ENCODE peak calls at places on chromosomes 16 and 17, in nine cellular contexts. S is H1, T is GM23248, D is fibroblast of lung, Y is GM23338, U is PC-9, Q is MM.1S, A is PC-3, P is HepG2. G is an unnamed sample. For H3K27me3, the result is how much of the 10 kb centered on the place peaks cover.

GRCh38 chr17:5257124-5257523 is 22.5 kb upstream of the SCIMP start:
- DNase-seq in P (no peak), Y (no peak), U (no peak), D (no peak), A (no peak), Q (no peak), S (no peak), T (no peak), G (no peak)

GRCh38 chr16:88558457-88559442 is 11.5 kb upstream of the ZC3H18 start:
- DNase-seq in S (no peak), U (peak), Y (peak), P (peak), Q (no peak), T (peak), A (peak), D (peak), G (peak)

GRCh38 chr17:75564195-75564594 is 23.4 kb upstream of the MYO15B start:
- DNase-seq in D (no peak), U (no peak), T (no peak), S (no peak), A (no peak), P (no peak), Q (no peak), Y (no peak), G (no peak)

GRCh38 chr16:21650517-21650916 is 1.9 kb downstream of the IGSF6 start:
- DNase-seq in S (no peak), D (no peak), Y (no peak), A (no peak), P (no peak), Q (no peak), U (no peak), T (peak), G (no peak)

GRCh38 chr17:27550291-27550930 is 80.6 kb upstream of the LGALS9 start:
- DNase-seq in D (no peak), T (no peak), U (no peak), Y (no peak), S (no peak), Q (no peak), P (no peak), A (no peak), G (no peak)

GRCh38 chr16:67514382-67514828 is 14.2 kb upstream of the RIPOR1 start:
- DNase-seq in U (peak), P (peak), A (peak), D (peak), Q (peak), T (peak), S (no peak), Y (peak), G (peak)

GRCh38 chr17:34665803-34666763 is 86.7 kb downstream of the TMEM132E start:
- DNase-seq in Y (peak), U (no peak), D (no peak), A (no peak), P (no peak), T (no peak), S (no peak), Q (no peak), G (no peak)

GRCh38 chr16:84181144-84181915 is 5.5 kb downstream of the TAF1C start:
- DNase-seq in A (no peak), Q (no peak), U (no peak), P (no peak), Y (no peak), S (no peak), T (no peak), D (no peak), G (no peak)

GRCh38 chr16:2022723-2023097 is 3.1 kb downstream of the NPW start:
- DNase-seq in A (peak), Q (peak), U (peak), T (no peak), Y (peak), S (no peak), D (peak), P (no peak), G (peak)

GRCh38 chr16:83936581-83937165 is 16.4 kb upstream of the OSGIN1 start:
- DNase-seq in D (no peak), Y (no peak), U (no peak), Q (no peak), T (no peak), P (no peak), A (no peak), S (no peak), G (no peak)

GRCh38 chr17:27475070-27475673 is 18.9 kb downstream of the KSR1 start:
- DNase-seq in U (no peak), T (no peak), S (no peak), Q (no peak), A (no peak), P (no peak), Y (no peak), D (no peak), G (no peak)

GRCh38 chr16:4556112-4556511 is at the start of gene C16orf96:
- DNase-seq in A (no peak), Y (no peak), D (peak), S (no peak), Q (no peak), T (peak), P (no peak), U (peak), G (no peak)

GRCh38 chr17:63774982-63775290 is 966 bp downstream of the DDX42 start:
- DNase-seq in P (no peak), S (no peak), Y (peak), Q (peak), T (peak), D (peak), U (no peak), A (peak), G (no peak)

GRCh38 chr17:81189670-81190530 is 23.9 kb upstream of the AATK start:
- DNase-seq in A (no peak), Y (peak), Q (no peak), U (no peak), S (no peak), P (peak), D (no peak), T (peak), G (no peak)

GRCh38 chr16:1398351-1398750 is 16.2 kb downstream of the UNKL start:
- DNase-seq in Q (no peak), T (no peak), Y (no peak), S (no peak), D (no peak), U (no peak), P (no peak), A (no peak), G (no peak)

GRCh38 chr17:7912927-7913524 is 3.1 kb downstream of the RNF227 start:
- DNase-seq in A (peak), P (peak), U (peak), S (no peak), D (peak), Y (peak), Q (peak), T (peak), G (peak)

DNA sequence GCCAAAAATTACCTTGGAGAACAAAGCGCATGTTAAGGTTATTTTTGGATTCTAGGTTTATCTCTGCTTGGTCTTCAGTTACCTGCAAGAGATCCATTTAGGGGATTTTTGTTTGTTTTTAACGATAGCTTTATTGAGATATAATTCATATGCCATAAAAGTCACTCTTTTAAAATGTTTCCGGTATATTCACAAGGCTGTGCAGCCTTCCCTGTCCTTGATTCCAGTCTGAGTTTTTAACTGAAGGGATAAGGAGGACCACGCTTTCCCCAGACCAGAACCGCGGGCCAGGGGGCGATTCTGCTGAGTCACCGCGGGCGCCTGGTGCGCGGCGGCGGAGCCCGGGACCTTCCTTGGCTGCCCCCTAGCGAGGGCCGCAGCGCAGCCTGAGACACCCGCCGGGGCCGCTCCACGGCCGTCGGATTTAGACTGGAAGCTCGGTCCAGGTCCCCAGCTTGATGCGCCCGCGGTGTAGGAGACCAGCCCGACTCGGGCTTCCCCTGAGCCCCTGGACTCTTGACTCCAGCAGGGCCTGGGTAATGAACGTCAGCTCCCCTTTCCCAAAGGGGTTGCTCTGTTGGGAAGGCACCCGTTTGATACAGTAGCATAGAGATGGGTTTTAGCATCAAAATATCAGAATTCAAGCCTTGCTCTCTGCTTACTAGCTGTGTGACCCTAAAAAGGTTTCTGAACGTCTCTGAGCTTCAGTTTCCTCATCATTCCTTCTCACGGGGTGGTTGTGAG is 50.0 kb upstream of the STH start:
- DNase-seq in U (peak), D (peak), P (peak), S (peak), T (peak), A (peak), Q (peak), Y (peak), G (peak)
- TF ChIP-seq EZH2 in U (peak), D (peak), P (no peak), S (no peak), T (no peak), A (no peak), Q (no peak), Y (no peak), G (no peak)

GRCh38 chr16:55089600-55089999 is 158.9 kb downstream of the IRX5 start:
- DNase-seq in A (no peak), T (no peak), P (no peak), Y (no peak), S (no peak), D (no peak), Q (no peak), U (no peak), G (no peak)

GRCh38 chr16:55091871-55092230 is 161.2 kb downstream of the IRX5 start:
- DNase-seq in A (no peak), D (no peak), U (no peak), Y (no peak), P (no peak), Q (no peak), S (no peak), T (no peak), G (no peak)

GRCh38 chr16:55091213-55091870 is 160.7 kb downstream of the IRX5 start:
- DNase-seq in P (no peak), Y (peak), U (no peak), A (no peak), S (no peak), D (no peak), Q (no peak), T (no peak), G (no peak)

GRCh38 chr16:55082594-55082982 is 151.9 kb downstream of the IRX5 start:
- DNase-seq in S (no peak), Y (no peak), P (no peak), U (no peak), Q (no peak), D (no peak), A (no peak), T (no peak), G (no peak)

GRCh38 chr16:55088098-55088497 is 157.4 kb downstream of the IRX5 start:
- DNase-seq in A (no peak), T (no peak), U (no peak), P (no peak), Y (no peak), Q (no peak), D (no peak), S (no peak), G (no peak)
- H3K27me3 ChIP-seq in A (under half), T (under half), U (under half), P (under half), Y (under half), Q (under half), D (under half), S (under half), G (under half)

GRCh38 chr17:28937044-28937729 is 14.1 kb downstream of the PHF12 start:
- DNase-seq in Q (no peak), T (peak), Y (peak), D (no peak), A (peak), S (no peak), U (no peak), P (peak), G (no peak)
- H3K27ac ChIP-seq in Q (peak), T (peak), Y (peak), D (no peak), A (peak), S (no peak), U (peak), P (peak), G (peak)

GRCh38 chr17:49952912-49953497 is 16.0 kb upstream of the DLX4 start:
- DNase-seq in Y (no peak), U (no peak), Q (no peak), A (peak), D (peak), T (no peak), S (no peak), P (peak), G (no peak)

GRCh38 chr17:49951362-49952080 is 17.5 kb upstream of the DLX4 start:
- DNase-seq in T (peak), D (no peak), A (peak), U (no peak), S (no peak), Q (no peak), Y (no peak), P (no peak), G (no peak)

GRCh38 chr17:49955157-49955556 is 13.8 kb upstream of the DLX4 start:
- DNase-seq in P (no peak), D (no peak), U (peak), T (peak), Q (no peak), S (no peak), A (peak), Y (no peak), G (no peak)

GRCh38 chr17:49949634-49950033 is 19.4 kb upstream of the DLX4 start:
- DNase-seq in T (no peak), Q (no peak), Y (no peak), S (no peak), D (no peak), A (no peak), U (no peak), P (no peak), G (no peak)

GRCh38 chr17:49952209-49952911 is 16.6 kb upstream of the DLX4 start:
- DNase-seq in P (peak), Y (peak), A (peak), Q (peak), D (peak), U (peak), T (peak), S (peak), G (peak)
- TF ChIP-seq EZH2 in P (no peak), Y (no peak), A (no peak), Q (no peak), D (no peak), U (no peak), T (no peak), S (no peak), G (no peak)

GRCh38 chr17:39756376-39757079 is 18.8 kb downstream of the GRB7 start:
- DNase-seq in Q (no peak), P (no peak), A (no peak), U (no peak), Y (no peak), D (no peak), T (no peak), S (no peak), G (no peak)
- H3K27me3 ChIP-seq in Q (under half), P (under half), A (under half), U (under half), Y (under half), D (under half), T (under half), S (under half), G (under half)

GRCh38 chr17:66547170-66547865 is 244.9 kb downstream of the PRKCA start:
- DNase-seq in T (peak), P (peak), D (no peak), A (peak), S (no peak), U (no peak), Q (no peak), Y (no peak), G (no peak)

GRCh38 chr17:66548659-66549311 is 246.4 kb downstream of the PRKCA start:
- DNase-seq in Y (no peak), U (no peak), Q (no peak), D (no peak), A (no peak), T (peak), P (no peak), S (no peak), G (no peak)

GRCh38 chr17:66549731-66550207 is 247.4 kb downstream of the PRKCA start:
- DNase-seq in T (peak), S (no peak), Q (no peak), A (peak), D (peak), P (no peak), U (peak), Y (peak), G (no peak)

GRCh38 chr17:66549312-66549705 is 246.9 kb downstream of the PRKCA start:
- DNase-seq in A (peak), T (peak), S (no peak), U (no peak), P (no peak), Y (peak), Q (no peak), D (peak), G (no peak)

GRCh38 chr17:66548158-66548557 is 245.7 kb downstream of the PRKCA start:
- DNase-seq in T (peak), D (peak), U (no peak), A (peak), Y (no peak), S (no peak), P (peak), Q (no peak), G (no peak)
- H3K27ac ChIP-seq in T (peak), D (peak), U (peak), A (peak), Y (peak), S (no peak), P (peak), Q (no peak), G (no peak)

GRCh38 chr16:86579268-86580062 is 1.1 kb downstream of the FOXL1 start:
- DNase-seq in P (no peak), Q (no peak), U (no peak), S (no peak), D (peak), A (no peak), T (peak), Y (peak), G (no peak)
- TF ChIP-seq EZH2 in P (no peak), Q (no peak), U (no peak), S (peak), D (no peak), A (no peak), T (no peak), Y (peak), G (no peak)

DNA sequence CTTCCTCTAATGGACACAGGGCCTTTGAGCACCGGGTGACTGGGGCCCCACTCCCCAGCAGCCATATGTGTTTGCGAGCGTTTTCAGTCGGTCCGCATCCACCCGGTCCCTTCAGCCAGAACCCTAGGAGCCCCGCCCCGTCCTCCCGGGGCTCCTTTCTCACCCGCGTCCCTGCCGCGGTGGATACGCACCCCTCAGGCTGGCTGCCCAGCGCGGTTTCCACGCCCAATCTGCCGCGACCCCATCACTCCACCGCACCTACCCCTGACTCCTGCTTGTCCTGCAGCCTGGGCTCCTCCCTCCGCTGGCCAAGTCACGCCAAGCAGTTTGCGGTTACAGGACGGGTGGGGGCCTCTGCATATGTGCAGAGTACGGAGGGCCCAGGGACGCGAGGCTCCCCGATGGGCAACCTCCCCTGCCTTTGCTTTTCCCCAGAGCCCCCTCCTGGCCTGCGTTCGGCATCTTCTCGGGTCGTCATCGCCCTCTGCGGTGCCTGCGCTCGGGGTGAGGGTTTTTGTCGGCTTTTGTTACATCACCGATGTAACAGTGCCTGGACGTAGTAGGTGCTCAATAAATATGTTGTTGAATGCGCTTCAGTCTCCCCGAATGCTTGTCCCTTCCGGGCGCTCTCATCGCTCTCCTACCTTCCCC is 984 bp upstream of the TTYH2 start:
- DNase-seq in S (no peak), Y (peak), D (peak), T (peak), U (no peak), A (peak), Q (no peak), P (no peak), G (peak)
- H3K27me3 ChIP-seq in S (under half), Y (under half), D (under half), T (under half), U (under half), A (under half), Q (under half), P (under half), G (under half)

G was measured in A673.